ENCODE peak calls at places on chromosome 4, in seven cellular contexts. H, X, K, N, U, F and G are unnamed samples.

GRCh38 chr4:13640149-13640671 is 12.7 kb upstream of the BOD1L1 start:
- DNase-seq in N (peak; percentile 90), K (no peak), H (no peak), F (no peak), X (no peak), U (no peak), G (no peak)

GRCh38 chr4:6507345-6507744 is 34.9 kb upstream of the PPP2R2C start:
- DNase-seq in F (no peak), U (no peak), N (no peak), H (no peak), K (no peak), X (no peak), G (no peak)

GRCh38 chr4:141081921-141082381 is 51.3 kb downstream of the RNF150 start:
- DNase-seq in N (no peak), F (no peak), X (no peak), H (no peak), K (no peak), U (no peak), G (no peak)

GRCh38 chr4:47251363-47252135 is 212.0 kb downstream of the COMMD8 start:
- DNase-seq in N (peak; percentile 22), X (no peak), F (no peak), H (no peak), U (no peak), K (no peak), G (no peak)

GRCh38 chr4:8414377-8414776 is 26.1 kb downstream of the ACOX3 start:
- DNase-seq in F (no peak), H (no peak), N (no peak), U (no peak), X (no peak), K (no peak), G (no peak)

GRCh38 chr4:74675673-74676279 is 118.5 kb downstream of the BTC start:
- DNase-seq in X (no peak), N (peak; percentile 59), F (no peak), H (no peak), K (peak; percentile 85), U (peak; percentile 25), G (no peak)

GRCh38 chr4:121789960-121790829 is 10.9 kb upstream of the EXOSC9 start:
- DNase-seq in N (no peak), K (peak; percentile 64), X (no peak), H (no peak), F (no peak), U (no peak), G (no peak)

GRCh38 chr4:145830699-145831098 is 107.9 kb downstream of the ZNF827 start:
- DNase-seq in X (no peak), U (peak; percentile 15), H (no peak), N (no peak), F (no peak), K (no peak), G (no peak)

GRCh38 chr4:38803833-38804653 is 548 bp downstream of the TLR1 start:
- DNase-seq in N (no peak), K (peak; percentile 31), X (no peak), U (no peak), H (no peak), F (no peak), G (no peak)

GRCh38 chr4:186904104-186904503 is 180.4 kb upstream of the FAT1 start:
- DNase-seq in F (no peak), N (no peak), U (no peak), X (no peak), K (peak; percentile 73), H (no peak), G (no peak)

GRCh38 chr4:1566838-1567518 is 117.1 kb downstream of the FAM53A start:
- DNase-seq in U (no peak), N (no peak), X (no peak), K (no peak), F (no peak), H (no peak), G (no peak)

GRCh38 chr4:121951570-121952110 is at the start of gene TRPC3:
- DNase-seq in F (no peak), H (peak; percentile 13), U (peak; percentile 46), X (peak; percentile 32), K (peak; percentile 23), N (peak; percentile 47), G (no peak)

GRCh38 chr4:87017580-87018061 is 82.8 kb downstream of the AFF1 start:
- DNase-seq in N (no peak), X (no peak), F (no peak), H (no peak), K (peak; percentile 88), U (no peak), G (no peak)